ENCODE peak calls at places on chromosomes 12 and 14, in eight cellular contexts. N, L, B, F, X, D, H and C are unnamed samples.

GRCh38 chr14:20690848-20691640 is 2.5 kb downstream of the ANG start:
- DNase-seq in N (peak), L (no peak), B (peak), F (no peak), X (peak), D (no peak), H (peak), C (peak)

GRCh38 chr14:59428581-59429012 is 36.6 kb downstream of the GPR135 start:
- DNase-seq in N (no peak), L (no peak), B (no peak), F (no peak), X (peak), D (no peak), H (peak), C (peak)

GRCh38 chr14:100840286-100840685 is 14.4 kb downstream of the MEG3 start:
- DNase-seq in N (no peak), L (no peak), B (no peak), F (no peak), X (no peak), D (no peak), H (no peak), C (no peak)

GRCh38 chr14:28294834-28295440 is 471.6 kb upstream of the FOXG1 start:
- DNase-seq in N (no peak), L (no peak), B (no peak), F (no peak), X (no peak), D (no peak), H (peak), C (peak)

GRCh38 chr12:48027183-48028002 is 23.1 kb upstream of the COL2A1 start:
- DNase-seq in N (no peak), L (no peak), B (no peak), F (no peak), X (no peak), D (no peak), H (no peak), C (no peak)

GRCh38 chr14:44271006-44271405 is 236.1 kb downstream of the FSCB start:
- DNase-seq in N (no peak), L (no peak), B (no peak), F (no peak), X (no peak), D (no peak), H (no peak), C (no peak)

GRCh38 chr12:122064034-122064777 is 14.3 kb upstream of the MLXIP start:
- DNase-seq in N (no peak), L (peak), B (peak), F (no peak), X (peak), D (no peak), H (peak), C (peak)

GRCh38 chr12:12505544-12506501 is 56.8 kb downstream of the DUSP16 start:
- DNase-seq in N (no peak), L (no peak), B (no peak), F (no peak), X (peak), D (no peak), H (peak), C (peak)

GRCh38 chr14:98189521-98189920 is 1082.5 kb downstream of the BCL11B start:
- DNase-seq in N (no peak), L (no peak), B (no peak), F (no peak), X (no peak), D (no peak), H (no peak), C (no peak)

GRCh38 chr12:130027798-130028197 is 124.0 kb upstream of the TMEM132D start:
- DNase-seq in N (no peak), L (no peak), B (no peak), F (no peak), X (no peak), D (no peak), H (no peak), C (no peak)

GRCh38 chr14:81582420-81582819 is 48.8 kb upstream of the SEL1L start:
- DNase-seq in N (no peak), L (no peak), B (no peak), F (no peak), X (no peak), D (no peak), H (no peak), C (no peak)

GRCh38 chr12:81759215-81759991 is at the start of gene PPFIA2:
- DNase-seq in N (no peak), L (no peak), B (peak), F (no peak), X (peak), D (no peak), H (peak), C (no peak)

GRCh38 chr12:54033106-54033979 is 493 bp downstream of the HOXC5 start:
- DNase-seq in N (no peak), L (no peak), B (no peak), F (no peak), X (peak), D (no peak), H (no peak), C (no peak)

GRCh38 chr14:59454131-59454530 is 11.0 kb downstream of the GPR135 start:
- DNase-seq in N (no peak), L (no peak), B (no peak), F (no peak), X (peak), D (no peak), H (peak), C (peak)

GRCh38 chr14:75430526-75430925 is 2.7 kb downstream of the JDP2 start:
- DNase-seq in N (no peak), L (no peak), B (no peak), F (no peak), X (peak), D (no peak), H (peak), C (no peak)

GRCh38 chr14:93033983-93034670 is 81.6 kb downstream of the ITPK1 start:
- DNase-seq in N (peak), L (no peak), B (peak), F (peak), X (no peak), D (no peak), H (no peak), C (no peak)

GRCh38 chr12:31772685-31773222 is 43.9 kb upstream of the AMN1 start:
- DNase-seq in N (no peak), L (no peak), B (no peak), F (no peak), X (no peak), D (no peak), H (no peak), C (no peak)

GRCh38 chr14:22449612-22449930 is 139.5 kb downstream of the DAD1 start:
- DNase-seq in N (no peak), L (no peak), B (no peak), F (no peak), X (no peak), D (no peak), H (no peak), C (peak)

GRCh38 chr14:82488473-82488872 is 954.8 kb upstream of the SEL1L start:
- DNase-seq in N (no peak), L (no peak), B (no peak), F (no peak), X (no peak), D (no peak), H (no peak), C (no peak)

GRCh38 chr14:99674776-99675175 is 9.3 kb upstream of the CYP46A1 start:
- DNase-seq in N (no peak), L (no peak), B (no peak), F (no peak), X (no peak), D (no peak), H (no peak), C (no peak)

GRCh38 chr12:8687846-8688601 is 9.8 kb upstream of the RIMKLB start:
- DNase-seq in N (no peak), L (no peak), B (no peak), F (no peak), X (peak), D (no peak), H (peak), C (peak)

GRCh38 chr12:88325828-88326214 is 183.7 kb downstream of the TMTC3 start:
- DNase-seq in N (no peak), L (no peak), B (no peak), F (no peak), X (no peak), D (no peak), H (peak), C (no peak)

GRCh38 chr12:24134092-24134491 is 184.6 kb upstream of the SOX5 start:
- DNase-seq in N (no peak), L (no peak), B (no peak), F (no peak), X (no peak), D (no peak), H (no peak), C (no peak)

GRCh38 chr14:52349731-52350130 is 35.6 kb downstream of the PTGER2 start:
- DNase-seq in N (no peak), L (no peak), B (no peak), F (no peak), X (no peak), D (no peak), H (no peak), C (no peak)

GRCh38 chr12:65632131-65632855 is 192.0 kb upstream of the HMGA2 start:
- DNase-seq in N (no peak), L (no peak), B (no peak), F (no peak), X (peak), D (no peak), H (peak), C (no peak)

GRCh38 chr12:24222968-24223367 is 273.5 kb upstream of the SOX5 start:
- DNase-seq in N (no peak), L (no peak), B (no peak), F (no peak), X (peak), D (no peak), H (peak), C (peak)

GRCh38 chr14:96086032-96086431 is 46.9 kb downstream of the C14orf132 start:
- DNase-seq in N (no peak), L (no peak), B (no peak), F (no peak), X (peak), D (no peak), H (peak), C (no peak)

GRCh38 chr12:72510772-72511171 is 238.6 kb downstream of the TRHDE start:
- DNase-seq in N (no peak), L (no peak), B (no peak), F (no peak), X (no peak), D (no peak), H (no peak), C (no peak)

GRCh38 chr12:113727651-113728061 is 238.5 kb downstream of the RBM19 start:
- DNase-seq in N (no peak), L (no peak), B (no peak), F (no peak), X (peak), D (no peak), H (peak), C (no peak)

GRCh38 chr14:81315344-81315743 is 84.8 kb downstream of the STON2 start:
- DNase-seq in N (no peak), L (no peak), B (no peak), F (no peak), X (no peak), D (no peak), H (no peak), C (no peak)

GRCh38 chr14:67964391-67964812 is 144.8 kb downstream of the RAD51B start:
- DNase-seq in N (no peak), L (no peak), B (no peak), F (no peak), X (peak), D (no peak), H (peak), C (no peak)

GRCh38 chr12:9066755-9067433 is 48.8 kb downstream of the A2M start:
- DNase-seq in N (no peak), L (no peak), B (no peak), F (no peak), X (no peak), D (no peak), H (no peak), C (no peak)

GRCh38 chr12:114903394-114903748 is 219.4 kb upstream of the TBX3 start:
- DNase-seq in N (no peak), L (no peak), B (no peak), F (no peak), X (peak), D (no peak), H (no peak), C (no peak)

GRCh38 chr12:131808744-131809371 is 19.3 kb upstream of the MMP17 start:
- DNase-seq in N (no peak), L (no peak), B (no peak), F (no peak), X (no peak), D (no peak), H (no peak), C (no peak)

GRCh38 chr12:92439397-92439779 is 263.4 kb upstream of the PLEKHG7 start:
- DNase-seq in N (no peak), L (no peak), B (no peak), F (no peak), X (peak), D (no peak), H (peak), C (no peak)